ENCODE peak calls at places on chromosomes 6 and 20, in six cellular contexts. I, K, G, D, H and T are unnamed samples.

GRCh38 chr6:28811873-28812272 is 111.9 kb downstream of the TRIM27 start:
- DNase-seq in I (no peak), H (no peak), D (no peak), K (no peak), G (no peak), T (no peak)

GRCh38 chr6:96814581-96814980 is 22.7 kb downstream of the GPR63 start:
- DNase-seq in K (no peak), I (no peak), D (peak; percentile 26), H (no peak), G (no peak), T (no peak)

GRCh38 chr6:144401736-144402733 is 116.9 kb downstream of the UTRN start:
- DNase-seq in K (no peak), I (no peak), H (no peak), G (no peak), D (no peak), T (no peak)

GRCh38 chr6:99588618-99589289 is 17.9 kb upstream of the PRDM13 start:
- DNase-seq in I (peak; percentile 73), D (peak; percentile 69), G (peak; percentile 65), K (peak; percentile 72), H (no peak), T (no peak)

GRCh38 chr6:80197474-80197873 is 91.0 kb downstream of the BCKDHB start:
- DNase-seq in H (peak; percentile 62), I (no peak), G (no peak), D (peak; percentile 53), K (no peak), T (peak; percentile 53)

GRCh38 chr20:32524871-32525501 is 60.1 kb downstream of the NOL4L start:
- DNase-seq in D (no peak), H (no peak), K (peak; percentile 56), I (no peak), G (no peak), T (no peak)

GRCh38 chr6:98657764-98658163 is 176.6 kb upstream of the POU3F2 start:
- DNase-seq in G (no peak), D (peak; percentile 42), K (peak; percentile 3), I (peak; percentile 70), H (no peak), T (peak; percentile 32)

GRCh38 chr6:159762681-159763293 is 942 bp downstream of the ACAT2 start:
- DNase-seq in I (no peak), G (no peak), K (no peak), D (no peak), H (no peak), T (no peak)

GRCh38 chr20:44026932-44027685 is 112.5 kb downstream of the TOX2 start:
- DNase-seq in I (no peak), G (no peak), D (no peak), H (no peak), K (no peak), T (no peak)

GRCh38 chr6:11009353-11009752 is 34.8 kb downstream of the ELOVL2 start:
- DNase-seq in H (no peak), D (peak; percentile 60), I (peak; percentile 9), G (no peak), K (no peak), T (no peak)

GRCh38 chr6:25137497-25137896 is 141.7 kb upstream of the CARMIL1 start:
- DNase-seq in H (no peak), D (peak; percentile 35), K (peak; percentile 36), G (no peak), I (no peak), T (no peak)

GRCh38 chr6:39451831-39452230 is 129.3 kb upstream of the KCNK16 start:
- DNase-seq in G (no peak), I (peak; percentile 12), H (no peak), D (no peak), K (no peak), T (no peak)

GRCh38 chr6:22613695-22614094 is 44.3 kb downstream of the HDGFL1 start:
- DNase-seq in H (peak; percentile 29), I (peak; percentile 85), D (peak; percentile 47), G (no peak), K (peak; percentile 96), T (peak; percentile 69)

GRCh38 chr20:2042400-2042799 is 48.5 kb upstream of the PDYN start:
- DNase-seq in D (peak; percentile 40), G (no peak), I (peak; percentile 1), K (no peak), H (peak; percentile 10), T (peak; percentile 12)

GRCh38 chr6:137589067-137589848 is 95.1 kb upstream of the OLIG3 start:
- DNase-seq in K (peak; percentile 15), H (peak; percentile 13), I (peak; percentile 31), G (no peak), D (peak; percentile 57), T (no peak)

GRCh38 chr20:41161886-41162285 is 24.5 kb downstream of the PLCG1 start:
- DNase-seq in I (no peak), H (no peak), D (no peak), K (no peak), G (no peak), T (no peak)

GRCh38 chr6:145756170-145756662 is 20.9 kb upstream of the EPM2A start:
- DNase-seq in K (peak; percentile 28), H (peak; percentile 90), G (no peak), I (peak; percentile 95), D (peak; percentile 99), T (peak; percentile 88)

GRCh38 chr6:168117942-168118341 is 38.9 kb upstream of the FRMD1 start:
- DNase-seq in K (no peak), G (no peak), D (peak; percentile 12), I (no peak), H (no peak), T (no peak)

GRCh38 chr6:3825851-3826581 is 23.2 kb upstream of the FAM50B start:
- DNase-seq in D (peak; percentile 99), G (no peak), H (peak; percentile 97), I (peak; percentile 98), K (peak; percentile 100), T (peak; percentile 100)

GRCh38 chr20:8223096-8223870 is 91.2 kb downstream of the PLCB1 start:
- DNase-seq in I (peak; percentile 91), H (peak; percentile 28), G (no peak), K (peak; percentile 71), D (peak; percentile 81), T (peak; percentile 43)

GRCh38 chr6:159434410-159434809 is 258.6 kb downstream of the SOD2 start:
- DNase-seq in H (no peak), G (no peak), I (no peak), K (no peak), D (peak; percentile 58), T (no peak)

GRCh38 chr6:10363911-10364310 is 51.0 kb downstream of the TFAP2A start:
- DNase-seq in H (no peak), I (no peak), D (no peak), G (no peak), K (no peak), T (no peak)

GRCh38 chr6:168264593-168265335 is 54.8 kb downstream of the DACT2 start:
- DNase-seq in D (peak; percentile 50), H (no peak), G (no peak), I (no peak), K (no peak), T (no peak)

GRCh38 chr20:17856024-17856564 is 112.5 kb downstream of the SNX5 start:
- DNase-seq in K (no peak), D (no peak), H (no peak), G (no peak), I (no peak), T (no peak)

GRCh38 chr6:56329296-56330050 is 82.1 kb upstream of the COL21A1 start:
- DNase-seq in I (peak; percentile 65), D (peak; percentile 88), G (no peak), H (no peak), K (peak; percentile 97), T (no peak)

GRCh38 chr6:56324396-56324795 is 77.0 kb upstream of the COL21A1 start:
- DNase-seq in I (no peak), H (no peak), K (no peak), D (no peak), G (no peak), T (no peak)

GRCh38 chr6:56328366-56328765 is 81.0 kb upstream of the COL21A1 start:
- DNase-seq in K (peak; percentile 85), H (no peak), D (no peak), I (no peak), G (no peak), T (no peak)
- H3K4me3 ChIP-seq in K (no peak overlapping the region), H (no peak overlapping the region), D (no peak overlapping the region), I (no peak overlapping the region), G (no peak overlapping the region), T (no peak overlapping the region)

GRCh38 chr6:30163918-30164654 is 740 bp downstream of the TRIM15 start:
- DNase-seq in I (no peak), H (no peak), K (no peak), D (no peak), G (no peak), T (no peak)
- H3K4me3 ChIP-seq in I (no peak overlapping the region), H (no peak overlapping the region), K (no peak overlapping the region), D (no peak overlapping the region), G (no peak overlapping the region), T (no peak overlapping the region)

DNA sequence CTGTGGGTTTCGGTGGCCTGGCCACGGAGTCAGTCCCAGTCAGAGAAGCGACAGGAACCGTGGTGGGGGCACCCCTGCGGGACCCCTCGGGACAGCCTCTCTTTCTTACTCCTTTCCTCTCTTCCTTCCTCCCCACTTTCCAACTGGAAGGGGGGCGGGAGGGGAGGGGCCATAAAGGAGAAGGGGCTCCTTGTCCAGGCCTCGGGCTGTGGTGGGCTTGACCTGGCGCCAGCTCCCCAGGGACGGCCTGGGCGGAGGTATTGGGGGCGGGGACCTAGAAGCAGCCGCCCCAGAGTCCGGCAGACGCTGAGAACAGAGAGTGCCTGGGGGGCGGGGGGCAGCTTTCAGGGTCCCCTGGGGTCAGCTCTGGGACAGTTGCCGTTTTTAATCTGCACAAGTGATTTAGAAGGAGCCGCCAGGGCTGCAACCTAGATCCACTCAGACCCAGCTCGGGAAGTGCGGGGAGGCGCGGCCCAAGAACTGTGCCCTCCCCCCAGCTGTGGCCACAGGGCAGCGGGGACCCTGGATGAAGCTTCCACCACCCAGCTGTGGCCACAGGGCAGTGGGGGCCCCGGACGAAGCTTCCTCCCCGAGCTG is 6.4 kb upstream of the ABHD16B start:
- DNase-seq in H (no peak), D (peak; percentile 31), I (no peak), G (no peak), K (no peak), T (no peak)
- H3K4me3 ChIP-seq in H (peak overlapping the region; percentile 10), D (no peak overlapping the region), I (no peak overlapping the region), G (no peak overlapping the region), K (peak overlapping the region; percentile 3), T (peak overlapping the region; percentile 8)

GRCh38 chr6:134308800-134309199 is 9.1 kb downstream of the SGK1 start:
- DNase-seq in K (no peak), D (no peak), G (no peak), I (no peak), H (no peak), T (no peak)

GRCh38 chr6:134307870-134308269 is 10.0 kb downstream of the SGK1 start:
- DNase-seq in D (no peak), I (no peak), H (no peak), K (no peak), G (no peak), T (no peak)

GRCh38 chr6:134299236-134299635 is 18.7 kb downstream of the SGK1 start:
- DNase-seq in K (peak; percentile 92), D (peak; percentile 90), G (no peak), I (peak; percentile 77), H (no peak), T (peak; percentile 78)

GRCh38 chr6:134307074-134307473 is 10.8 kb downstream of the SGK1 start:
- DNase-seq in K (no peak), D (peak; percentile 42), G (no peak), I (no peak), H (no peak), T (peak; percentile 48)

GRCh38 chr6:134303903-134304302 is 14.0 kb downstream of the SGK1 start:
- DNase-seq in G (no peak), D (peak; percentile 32), I (no peak), H (no peak), K (no peak), T (no peak)
- H3K4me3 ChIP-seq in G (no peak overlapping the region), D (no peak overlapping the region), I (no peak overlapping the region), H (no peak overlapping the region), K (no peak overlapping the region), T (no peak overlapping the region)